ENCODE peak calls at places on chromosomes 11 and 22, in five cellular contexts. N is K562, V is GM12878, W is SK-N-SH, A is HepG2. Z is an unnamed sample.

GRCh38 chr11:92277871-92278270 is 53.3 kb downstream of the FAT3 start:
- DNase-seq in V (no peak), A (no peak), W (no peak), N (no peak), Z (no peak)

GRCh38 chr11:95067828-95068244 is 1.1 kb downstream of the SRSF8 start:
- DNase-seq in V (no peak), N (no peak), A (no peak), W (no peak), Z (no peak)

GRCh38 chr11:105245781-105246315 is 106.3 kb upstream of the CARD18 start:
- DNase-seq in V (no peak), N (no peak), W (no peak), A (no peak), Z (no peak)

GRCh38 chr11:120011836-120012235 is 126.1 kb downstream of the TRIM29 start:
- DNase-seq in A (no peak), W (no peak), N (no peak), V (no peak), Z (no peak)

GRCh38 chr11:36240746-36241295 is 48.4 kb downstream of the COMMD9 start:
- DNase-seq in W (peak; percentile 39), V (no peak), N (no peak), A (no peak), Z (no peak)

GRCh38 chr11:15622231-15622890 is 507.6 kb downstream of the INSC start:
- DNase-seq in A (no peak), W (no peak), V (no peak), N (no peak), Z (no peak)

GRCh38 chr22:50114221-50114981 is 24.6 kb downstream of the MOV10L1 start:
- DNase-seq in W (peak; percentile 56), A (no peak), N (no peak), V (no peak), Z (no peak)

GRCh38 chr22:46027219-46028068 is 50.5 kb upstream of the WNT7B start:
- DNase-seq in V (no peak), W (no peak), A (peak; percentile 46), N (peak; percentile 64), Z (no peak)

GRCh38 chr11:65212226-65212801 is 30.6 kb downstream of the CAPN1 start:
- DNase-seq in V (no peak), N (peak; percentile 38), W (no peak), A (no peak), Z (no peak)

GRCh38 chr22:48234011-48234410 is 1471.6 kb downstream of the TBC1D22A start:
- DNase-seq in A (no peak), N (no peak), V (no peak), W (no peak), Z (no peak)

GRCh38 chr11:103125462-103125861 is 16.2 kb downstream of the DYNC2H1 start:
- DNase-seq in V (no peak), N (no peak), W (no peak), A (no peak), Z (no peak)

GRCh38 chr11:19220903-19221682 is 19.3 kb upstream of the CSRP3 start:
- DNase-seq in A (no peak), W (no peak), N (no peak), V (no peak), Z (no peak)

GRCh38 chr22:29108137-29108536 is 35.3 kb downstream of the KREMEN1 start:
- DNase-seq in A (no peak), V (no peak), N (no peak), W (no peak), Z (peak; percentile 10)

GRCh38 chr11:123357990-123358827 is 71.9 kb upstream of the GRAMD1B start:
- DNase-seq in V (peak; percentile 34), N (no peak), A (no peak), W (peak; percentile 82), Z (no peak)

GRCh38 chr22:26722159-26722558 is 64.8 kb downstream of the MIAT start:
- DNase-seq in A (no peak), V (no peak), N (no peak), W (no peak), Z (no peak)

GRCh38 chr22:50131894-50132293 is 38.6 kb upstream of the PANX2 start:
- DNase-seq in W (no peak), A (no peak), N (no peak), V (no peak), Z (no peak)

GRCh38 chr22:42111798-42112197 is 18.8 kb downstream of the CYP2D6 start:
- DNase-seq in N (no peak), A (no peak), V (no peak), W (no peak), Z (no peak)

GRCh38 chr11:80383655-80384054 is 942.8 kb upstream of the TENM4 start:
- DNase-seq in N (no peak), A (no peak), V (no peak), W (peak; percentile 32), Z (no peak)

GRCh38 chr11:106642331-106642730 is 375.9 kb downstream of the GUCY1A2 start:
- DNase-seq in N (no peak), V (no peak), W (no peak), A (no peak), Z (no peak)

GRCh38 chr11:11441091-11441490 is 88.0 kb upstream of the CSNK2A3 start:
- DNase-seq in V (no peak), N (no peak), A (no peak), W (no peak), Z (no peak)

GRCh38 chr11:114883472-114883871 is 205.1 kb downstream of the NXPE2 start:
- DNase-seq in V (no peak), N (no peak), A (no peak), W (no peak), Z (no peak)

GRCh38 chr22:37601540-37602442 is 6.8 kb upstream of the GGA1 start:
- DNase-seq in W (no peak), V (peak; percentile 42), N (no peak), A (peak; percentile 91), Z (peak; percentile 56)
- H3K9ac ChIP-seq in W (no peak overlapping the region), V (no peak overlapping the region), N (peak overlapping the region; percentile 64), A (peak overlapping the region; percentile 32), Z (no peak overlapping the region)

GRCh38 chr11:22635689-22636088 is 10.1 kb upstream of the FANCF start:
- DNase-seq in V (no peak), N (no peak), A (no peak), W (no peak), Z (no peak)
- TF ChIP-seq REST in V (no peak), N (no peak), A (no peak), W (no peak), Z (no peak)

DNA sequence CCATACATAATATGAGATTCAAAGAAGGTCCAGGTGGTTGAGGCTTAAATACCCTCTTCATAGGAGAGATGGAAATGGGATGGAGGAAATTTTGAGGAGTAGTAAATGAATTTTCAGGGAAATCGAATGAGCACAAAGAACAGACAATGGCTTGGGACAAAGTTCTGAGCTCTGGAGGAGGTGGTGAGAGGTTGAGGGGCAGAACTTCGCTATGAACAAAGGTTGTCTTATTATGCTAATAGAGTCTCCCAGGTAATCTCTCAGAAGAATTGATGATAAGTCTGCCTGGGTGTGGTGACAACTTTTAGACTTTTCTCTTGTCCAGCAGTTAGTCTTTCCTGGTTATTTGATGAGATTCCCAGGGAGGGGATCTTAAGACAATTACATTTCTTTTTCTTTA is 326.2 kb downstream of the BUD13 start:
- DNase-seq in W (no peak), N (no peak), A (no peak), V (no peak), Z (no peak)
- H3K9ac ChIP-seq in W (no peak overlapping the region), N (no peak overlapping the region), A (no peak overlapping the region), V (no peak overlapping the region), Z (no peak overlapping the region)

DNA sequence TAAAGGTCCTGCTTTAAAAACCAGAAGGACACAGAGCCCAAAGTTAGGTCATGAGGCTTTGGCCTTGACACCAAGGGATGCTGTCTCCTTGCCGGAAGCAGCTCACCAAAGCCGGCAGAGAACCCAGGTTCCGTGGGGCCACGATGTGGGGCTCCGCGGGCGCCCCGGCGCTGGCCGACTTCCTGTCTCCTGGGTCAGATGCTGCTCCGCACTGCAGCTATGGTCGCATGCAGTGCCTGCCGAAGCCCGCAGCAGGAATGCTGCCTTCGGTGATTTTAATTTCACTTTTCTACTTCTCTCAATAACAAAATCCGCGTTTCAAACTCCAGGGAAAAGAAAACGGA is 454 bp upstream of the OTUB1 start:
- DNase-seq in N (peak; percentile 29), V (peak; percentile 15), W (peak; percentile 60), A (no peak), Z (no peak)
- TF ChIP-seq REST in N (no peak), V (no peak), W (no peak), A (no peak), Z (no peak)

Z was measured in HCT116.